ENCODE peak calls at places on chromosome 2, in five cellular contexts. V, R, G, O and J are unnamed samples.

GRCh38 chr2:109447251-109447661 is 166.5 kb downstream of the SEPTIN10 start:
- DNase-seq in G (peak), O (no peak), V (peak), R (peak), J (no peak)

GRCh38 chr2:216535454-216535995 is 36.9 kb downstream of the RPL37A start:
- DNase-seq in O (no peak), V (no peak), R (peak), G (peak), J (no peak)

GRCh38 chr2:196268538-196269338 is 97.4 kb upstream of the STK17B start:
- DNase-seq in V (no peak), G (no peak), O (no peak), R (no peak), J (peak)

GRCh38 chr2:46002507-46002883 is 294.7 kb upstream of the EPAS1 start:
- DNase-seq in O (no peak), G (peak), V (no peak), R (peak), J (no peak)

GRCh38 chr2:147227313-147227712 is 617.5 kb upstream of the ACVR2A start:
- DNase-seq in R (no peak), O (no peak), V (no peak), G (no peak), J (no peak)

GRCh38 chr2:10362096-10362897 is 59.6 kb downstream of the HPCAL1 start:
- DNase-seq in R (no peak), O (no peak), G (no peak), V (no peak), J (no peak)

GRCh38 chr2:115412501-115412900 is 970.1 kb downstream of the DPP10 start:
- DNase-seq in V (no peak), G (no peak), O (no peak), R (no peak), J (no peak)

GRCh38 chr2:152611458-152612231 is 105.6 kb downstream of the PRPF40A start:
- DNase-seq in R (peak), O (no peak), G (peak), V (no peak), J (peak)

GRCh38 chr2:64838817-64839216 is 150.4 kb upstream of the SLC1A4 start:
- DNase-seq in R (no peak), G (peak), V (no peak), O (peak), J (no peak)

GRCh38 chr2:180161415-180161814 is 154.3 kb upstream of the CWC22 start:
- DNase-seq in G (no peak), O (no peak), R (no peak), V (no peak), J (no peak)

GRCh38 chr2:18950598-18950933 is 361.2 kb upstream of the NT5C1B start:
- DNase-seq in R (peak), O (no peak), V (peak), G (peak), J (no peak)

GRCh38 chr2:66532972-66533868 is 98.3 kb downstream of the MEIS1 start:
- DNase-seq in R (no peak), V (no peak), O (no peak), G (no peak), J (no peak)

GRCh38 chr2:88080545-88080944 is 12.9 kb downstream of the SMYD1 start:
- DNase-seq in O (no peak), G (peak), V (no peak), R (no peak), J (no peak)

DNA sequence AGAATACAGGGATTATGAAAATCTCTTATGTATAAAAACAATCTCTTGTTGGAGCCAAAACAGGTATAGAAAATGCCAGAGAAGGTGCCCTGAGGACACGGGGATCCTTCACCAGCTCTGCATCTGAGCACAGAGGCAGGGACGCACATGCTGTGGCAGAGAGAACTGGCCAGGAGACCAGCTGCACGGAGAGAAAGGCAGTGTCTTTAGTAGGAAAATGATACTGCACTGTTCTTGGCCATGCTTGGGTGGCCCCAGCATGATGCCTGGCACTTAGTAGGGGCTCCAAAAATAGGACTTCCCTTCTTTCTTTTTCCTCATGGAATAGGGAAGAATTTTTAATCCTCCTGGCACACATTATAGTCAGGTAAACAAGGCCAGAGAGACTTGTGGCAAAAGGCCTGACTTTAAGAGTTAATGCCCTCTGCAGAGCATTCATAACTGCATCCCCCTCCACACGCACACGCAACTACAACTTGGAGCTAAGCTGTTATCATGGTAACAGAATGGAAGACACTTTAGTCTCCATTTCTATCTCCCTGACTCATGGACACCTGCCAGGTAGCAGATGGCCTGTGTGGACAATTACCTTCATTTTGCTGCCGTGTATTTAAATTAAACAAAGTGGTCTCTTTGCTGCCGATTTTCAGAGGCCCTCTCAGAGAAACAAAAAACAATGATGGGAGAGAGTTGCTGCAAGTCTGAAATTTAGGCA is 59.7 kb upstream of the DNMT3A start:
- DNase-seq in R (no peak), G (no peak), O (no peak), V (no peak), J (peak)
- H2AFZ ChIP-seq in R (no peak), G (no peak), O (no peak), V (no peak), J (peak)

DNA sequence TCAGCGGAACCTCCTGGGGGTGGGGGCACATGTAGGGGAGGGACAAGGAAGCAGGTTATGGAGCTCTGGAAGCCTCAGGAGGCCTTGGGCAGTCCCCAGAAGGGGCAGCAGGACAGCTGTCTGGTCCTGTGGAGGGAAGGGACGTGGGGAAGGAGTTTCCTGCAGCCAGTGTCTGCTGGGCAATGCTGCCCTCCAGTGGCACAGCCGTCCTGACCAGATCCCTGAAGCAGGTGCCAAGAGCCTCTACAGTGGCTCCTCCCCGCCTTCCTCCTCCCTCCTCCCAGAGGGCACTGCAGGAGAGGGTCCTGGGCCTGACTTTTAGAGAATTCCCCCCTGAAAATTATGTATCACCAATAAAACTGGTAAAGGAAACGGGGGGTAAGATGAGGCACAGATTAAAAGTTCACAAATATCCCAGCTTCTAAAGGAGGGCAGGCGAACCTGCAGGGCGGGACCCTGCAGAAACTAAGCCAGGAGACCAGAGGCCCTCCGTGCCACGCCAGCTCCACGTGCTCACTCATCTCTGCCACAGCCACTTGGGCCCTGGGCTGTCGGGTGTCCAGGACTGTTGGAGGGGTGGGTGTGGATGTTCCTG is 258.5 kb downstream of the TWIST2 start:
- DNase-seq in O (peak), G (peak), R (peak), V (peak), J (peak)
- TF ChIP-seq EZH2phosphoT487 in O (no peak), G (no peak), R (no peak), V (no peak), J (no peak)

GRCh38 chr2:176184749-176185148 is 3.7 kb upstream of the HOXD1 start:
- DNase-seq in G (no peak), O (no peak), V (no peak), R (no peak), J (no peak)
- H2AFZ ChIP-seq in G (no peak), O (no peak), V (no peak), R (no peak), J (no peak)

DNA sequence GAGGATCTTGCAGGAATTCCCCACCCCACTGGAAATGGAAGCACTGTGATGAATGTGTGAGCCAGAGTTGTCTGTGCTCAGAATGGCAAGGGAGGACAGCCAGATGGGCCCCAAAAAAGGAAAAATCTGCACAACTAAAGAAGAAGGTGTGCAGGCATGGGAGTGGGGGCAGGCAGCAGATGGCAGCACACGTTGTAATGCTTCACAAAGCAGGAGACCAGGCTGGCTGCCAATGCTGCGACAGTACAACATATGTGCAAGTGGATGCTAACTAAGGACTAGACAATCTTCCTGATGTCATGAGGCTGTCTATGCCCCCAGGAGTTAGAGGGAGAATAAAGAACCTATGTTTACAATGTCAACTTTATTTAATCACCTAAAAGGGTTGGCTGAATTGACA is 27.2 kb downstream of the ST6GAL2 start:
- DNase-seq in R (no peak), O (no peak), V (no peak), G (no peak), J (no peak)
- TF ChIP-seq EZH2phosphoT487 in R (no peak), O (no peak), V (no peak), G (no peak), J (no peak)

DNA sequence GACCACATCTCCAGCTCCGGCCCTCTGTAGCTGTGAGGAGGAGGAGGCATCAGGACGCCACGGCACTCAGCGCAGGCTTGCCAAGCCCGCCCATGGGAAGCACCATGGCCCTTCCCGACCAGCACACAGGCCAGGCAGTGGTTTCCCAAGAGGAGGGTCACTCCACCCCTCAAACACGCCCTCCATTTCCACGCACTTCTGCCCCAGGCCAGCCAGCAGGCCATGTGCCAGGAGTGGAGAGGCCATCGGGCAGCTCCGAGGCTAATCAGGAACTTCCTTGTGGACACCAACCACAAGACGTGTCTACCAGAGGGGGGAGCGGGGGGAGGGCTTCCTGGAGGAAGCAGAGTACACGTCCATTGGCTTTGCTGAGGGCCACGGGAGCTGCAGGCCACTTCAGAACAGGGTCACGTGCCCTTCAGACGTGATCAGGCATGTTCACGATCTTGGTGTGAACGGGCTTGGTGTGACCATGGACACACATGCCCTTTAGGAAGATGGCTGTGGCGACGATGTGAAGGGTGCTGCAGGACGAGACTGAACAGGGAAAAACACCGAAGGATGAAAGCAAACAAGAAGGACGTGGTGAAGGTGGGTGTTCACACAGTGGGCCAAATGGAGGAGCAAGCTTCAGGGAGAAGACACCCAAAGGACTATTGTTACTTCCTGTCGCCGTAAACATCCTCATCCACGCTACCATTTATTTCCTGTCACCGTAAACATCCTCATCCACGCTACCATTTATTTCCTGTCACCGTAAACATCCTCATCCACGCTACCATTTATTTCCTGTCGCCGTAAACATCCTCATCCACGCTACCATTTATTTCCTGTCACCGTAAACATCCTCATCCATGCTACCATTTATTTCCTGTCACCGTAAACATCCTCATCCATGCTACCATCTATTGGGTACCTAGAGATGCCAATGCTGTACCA is 6.5 kb upstream of the MTERF4 start:
- DNase-seq in G (no peak), R (no peak), V (no peak), O (no peak), J (no peak)
- H2AFZ ChIP-seq in G (no peak), R (no peak), V (no peak), O (no peak), J (no peak)

DNA sequence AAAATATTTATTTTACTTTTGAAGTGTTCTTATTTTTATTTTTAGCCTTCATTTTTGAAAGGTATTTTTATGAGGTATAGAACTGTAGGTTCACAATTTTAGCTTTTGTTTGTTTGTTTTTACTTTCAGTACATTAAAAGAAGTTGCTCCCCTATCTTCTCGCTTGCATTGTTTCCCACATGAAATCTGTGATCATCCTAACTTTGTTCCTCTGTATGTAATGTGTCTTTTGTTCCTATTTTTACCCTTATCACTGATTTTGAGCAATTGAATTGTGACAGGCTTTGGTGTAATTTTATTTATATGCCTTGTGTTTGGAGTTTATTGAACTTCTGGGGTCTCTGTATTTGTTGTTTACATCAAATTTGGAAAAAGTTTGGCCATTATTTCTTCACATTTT is 77.8 kb upstream of the TMEM87B start:
- DNase-seq in R (no peak), G (no peak), V (no peak), O (no peak), J (no peak)
- TF ChIP-seq EZH2phosphoT487 in R (no peak), G (no peak), V (no peak), O (no peak), J (no peak)

DNA sequence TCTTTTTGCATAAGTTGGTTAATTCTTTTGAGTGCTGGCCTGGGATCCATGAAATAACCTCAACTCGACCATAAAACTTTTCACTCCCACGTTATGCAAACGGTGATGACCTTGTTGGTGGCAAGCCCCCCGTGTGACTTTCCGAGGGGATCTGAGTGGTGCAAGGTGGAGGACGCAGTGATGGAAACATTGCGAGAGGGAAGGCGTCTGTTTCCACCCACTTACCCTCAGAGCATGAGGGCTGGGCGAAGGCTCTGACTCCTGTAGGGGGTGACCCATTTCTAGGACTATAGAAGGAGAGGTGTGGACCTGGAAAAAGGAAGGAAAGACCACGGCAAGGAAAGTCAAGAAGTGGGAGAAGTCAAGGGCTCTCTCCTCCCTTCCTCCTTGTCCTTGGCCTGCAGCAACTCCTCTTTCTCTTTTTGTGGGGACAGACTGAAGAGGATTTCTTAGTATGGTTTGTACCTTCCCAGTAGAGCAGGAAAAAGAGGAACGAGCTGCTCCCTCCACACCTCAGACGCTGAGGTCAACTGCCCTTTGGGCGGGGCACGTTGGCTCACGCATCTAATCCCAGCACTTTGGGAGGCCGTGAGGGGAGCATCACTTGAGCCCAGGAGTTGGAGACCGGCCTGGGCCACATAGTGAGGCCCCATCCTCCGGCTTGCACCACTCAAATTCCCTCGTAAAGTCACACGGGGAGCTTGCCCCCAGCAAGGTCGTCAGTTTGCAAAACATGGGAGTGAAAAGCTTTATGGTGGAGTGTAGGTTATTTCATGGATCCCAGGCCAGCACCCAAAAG is 15.5 kb upstream of the CD8A start:
- DNase-seq in R (no peak), G (no peak), V (no peak), O (no peak), J (no peak)
- H2AFZ ChIP-seq in R (peak), G (no peak), V (no peak), O (no peak), J (no peak)

GRCh38 chr2:62305421-62306176 is 109.7 kb downstream of the B3GNT2 start:
- DNase-seq in G (peak), V (no peak), R (peak), O (no peak), J (no peak)

GRCh38 chr2:62306751-62307468 is 111.0 kb downstream of the B3GNT2 start:
- DNase-seq in G (no peak), O (peak), V (peak), R (peak), J (peak)

GRCh38 chr2:62309081-62309464 is 113.2 kb downstream of the B3GNT2 start:
- DNase-seq in V (no peak), R (no peak), O (no peak), G (no peak), J (no peak)

GRCh38 chr2:62307469-62308389 is 111.8 kb downstream of the B3GNT2 start:
- DNase-seq in O (no peak), V (no peak), R (no peak), G (no peak), J (no peak)

DNA sequence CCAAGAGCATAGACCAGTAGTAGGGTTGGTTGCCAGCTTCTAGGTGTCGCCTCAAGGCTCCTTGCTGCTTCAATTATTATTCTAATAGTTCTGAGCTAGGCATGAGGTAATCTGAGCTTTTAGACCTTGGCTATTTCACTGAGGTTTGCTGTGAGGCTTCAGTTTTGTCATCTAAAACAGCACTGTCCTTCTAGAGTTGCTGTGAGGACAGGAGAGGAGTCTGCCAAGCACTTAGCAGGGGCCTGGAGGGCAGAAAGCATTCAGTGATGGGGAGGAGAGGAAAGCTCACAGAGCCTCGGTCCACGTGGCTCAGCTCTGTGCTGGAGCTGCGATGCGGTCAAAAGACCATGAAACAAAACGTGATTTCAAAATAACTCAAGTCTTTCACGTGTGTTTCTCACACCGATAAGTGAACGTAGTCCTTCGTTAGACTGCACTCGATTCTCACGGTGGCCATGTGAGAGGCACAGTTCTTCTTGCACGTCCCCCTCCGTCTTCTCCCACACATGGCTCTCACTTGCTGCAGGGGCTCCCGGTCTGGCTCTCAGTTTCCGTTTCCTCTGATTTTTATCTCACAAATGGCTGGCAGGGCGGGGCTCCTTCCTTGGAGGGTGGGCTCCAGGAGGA is 113.7 kb downstream of the B3GNT2 start:
- DNase-seq in V (no peak), R (no peak), G (no peak), O (no peak), J (no peak)
- TF ChIP-seq EZH2phosphoT487 in V (no peak), R (no peak), G (no peak), O (no peak), J (no peak)

DNA sequence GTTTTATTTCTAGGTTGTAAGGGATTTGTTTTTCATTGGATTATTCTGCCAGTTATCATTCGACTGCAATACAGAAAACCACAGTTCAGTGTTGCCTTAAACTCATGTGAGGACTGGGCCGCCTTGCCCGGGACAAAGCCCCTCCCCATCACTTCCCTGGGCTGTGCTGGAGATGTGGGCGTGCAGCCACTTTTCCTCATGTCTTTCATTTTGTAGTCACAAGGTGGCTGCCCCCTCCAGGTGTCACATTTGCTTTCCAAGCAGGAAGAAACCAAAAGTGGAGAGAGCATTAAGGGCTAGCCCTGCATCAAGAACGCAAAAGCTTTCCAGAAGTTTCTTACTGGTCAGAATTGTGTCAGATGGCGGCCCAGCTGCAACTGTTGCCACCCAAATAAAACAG is 492.5 kb upstream of the ID2 start:
- DNase-seq in V (no peak), O (no peak), R (no peak), G (no peak), J (no peak)
- H2AFZ ChIP-seq in V (no peak), O (peak), R (no peak), G (no peak), J (peak)